ENCODE peak calls at places on chromosome X, in ten cellular contexts. O is suprapubic skin, U is transverse colon, A is sigmoid colon, V is HL-60, E is breast epithelium, K is upper lobe of left lung, R is Panc1, L is stomach, Z is HepG2. N is an unnamed sample.

GRCh38 chrX:17613979-17614572 is 123.2 kb upstream of the SCML1 start:
- DNase-seq in A (no peak), K (no peak), U (no peak), L (peak; percentile 54), E (no peak), O (no peak), V (peak; percentile 6), Z (peak; percentile 24), R (no peak), N (no peak)

GRCh38 chrX:15781964-15782711 is 8.1 kb upstream of the ZRSR2 start:
- DNase-seq in R (no peak), U (peak; percentile 13), O (no peak), V (no peak), L (no peak), K (no peak), E (no peak), A (no peak), Z (no peak), N (no peak)

GRCh38 chrX:63930140-63930539 is 145.1 kb upstream of the ARHGEF9 start:
- DNase-seq in Z (no peak), U (no peak), R (no peak), A (no peak), K (no peak), E (no peak), L (no peak), O (no peak), V (no peak), N (no peak)

GRCh38 chrX:13761606-13762005 is 27.1 kb downstream of the OFD1 start:
- DNase-seq in A (no peak), E (no peak), U (no peak), Z (no peak), V (peak; percentile 16), K (no peak), L (no peak), R (no peak), O (no peak), N (peak; percentile 26)

GRCh38 chrX:23885803-23886202 is 21.9 kb downstream of the APOO start:
- DNase-seq in Z (no peak), K (no peak), R (no peak), V (no peak), O (no peak), U (no peak), E (no peak), L (no peak), A (no peak), N (no peak)

GRCh38 chrX:120517936-120518335 is 42.8 kb downstream of the CUL4B start:
- DNase-seq in U (no peak), R (no peak), O (no peak), Z (no peak), L (no peak), V (no peak), K (no peak), E (no peak), A (no peak), N (no peak)

GRCh38 chrX:153338836-153339235 is 4.9 kb downstream of the ZNF275 start:
- DNase-seq in K (no peak), U (no peak), V (peak; percentile 25), L (no peak), O (no peak), R (no peak), A (no peak), E (no peak), Z (no peak), N (no peak)

GRCh38 chrX:16386126-16386525 is 218.8 kb downstream of the MAGEB17 start:
- DNase-seq in O (no peak), L (no peak), K (no peak), E (no peak), A (no peak), U (no peak), Z (no peak), V (no peak), R (no peak), N (no peak)

GRCh38 chrX:135340827-135341226 is 31.5 kb downstream of the ETDC start:
- DNase-seq in O (no peak), K (no peak), Z (no peak), L (no peak), A (no peak), E (no peak), V (no peak), U (no peak), R (no peak), N (no peak)

GRCh38 chrX:24426921-24427746 is 38.0 kb upstream of the PDK3 start:
- DNase-seq in R (no peak), O (no peak), A (no peak), Z (peak; percentile 5), L (no peak), K (no peak), U (peak; percentile 12), E (no peak), V (no peak), N (no peak)

GRCh38 chrX:150212672-150213480 is 150.2 kb upstream of the MAMLD1 start:
- DNase-seq in E (peak; percentile 23), Z (no peak), L (peak; percentile 57), K (no peak), R (no peak), U (no peak), A (no peak), O (no peak), V (no peak), N (no peak)

GRCh38 chrX:99371976-99372595 is 1038.0 kb downstream of the PCDH19 start:
- DNase-seq in L (no peak), O (no peak), V (no peak), U (no peak), K (peak; percentile 43), Z (no peak), A (peak; percentile 45), E (no peak), R (no peak), N (no peak)

GRCh38 chrX:18422886-18423285 is 2.5 kb upstream of the CDKL5 start:
- DNase-seq in K (no peak), Z (no peak), U (no peak), R (no peak), V (no peak), A (no peak), L (no peak), E (no peak), O (no peak), N (no peak)

GRCh38 chrX:103101280-103102042 is 8.5 kb upstream of the NXF3 start:
- DNase-seq in L (no peak), U (no peak), O (no peak), A (no peak), R (no peak), V (no peak), Z (peak; percentile 39), E (no peak), K (no peak), N (no peak)

GRCh38 chrX:107429090-107429489 is 20.4 kb upstream of the FRMPD3 start:
- DNase-seq in Z (peak; percentile 15), V (peak; percentile 26), A (no peak), K (no peak), E (no peak), L (no peak), U (peak; percentile 34), O (no peak), R (no peak), N (no peak)

GRCh38 chrX:149274516-149275105 is 230.5 kb downstream of the IDS start:
- DNase-seq in K (no peak), V (no peak), Z (no peak), A (no peak), O (no peak), E (no peak), U (no peak), L (no peak), R (no peak), N (no peak)

GRCh38 chrX:141320801-141321200 is 78.5 kb upstream of the SPANXC start:
- DNase-seq in U (no peak), Z (no peak), K (no peak), R (no peak), V (no peak), L (no peak), O (no peak), A (no peak), E (no peak), N (no peak)
- TF ChIP-seq POLR2AphosphoS5 in U (no peak), Z (no peak), K (no peak), R (no peak), V (no peak), L (no peak), O (no peak), A (no peak), E (no peak), N (no peak)

GRCh38 chrX:101803451-101803850 is 128.4 kb downstream of the ZMAT1 start:
- DNase-seq in O (no peak), R (no peak), L (no peak), E (no peak), V (no peak), Z (no peak), K (no peak), A (no peak), U (no peak), N (no peak)

GRCh38 chrX:101799387-101799786 is 132.4 kb downstream of the ZMAT1 start:
- DNase-seq in V (peak; percentile 84), O (peak; percentile 82), A (peak; percentile 88), Z (peak; percentile 63), L (peak; percentile 86), R (peak; percentile 61), K (no peak), E (peak; percentile 72), U (peak; percentile 83), N (peak; percentile 16)
- TF ChIP-seq POLR2AphosphoS5 in V (no peak), O (no peak), A (no peak), Z (no peak), L (no peak), R (no peak), K (no peak), E (no peak), U (no peak), N (no peak)

GRCh38 chrX:49171752-49172279 is at the start of gene PLP2:
- DNase-seq in U (peak; percentile 79), E (peak; percentile 52), Z (no peak), R (no peak), O (no peak), V (peak; percentile 55), K (peak; percentile 89), A (peak; percentile 85), L (peak; percentile 58), N (no peak)
- TF ChIP-seq POLR2AphosphoS5 in U (peak; percentile 74), E (peak; percentile 52), Z (no peak), R (no peak), O (no peak), V (peak; percentile 70), K (peak; percentile 58), A (peak; percentile 75), L (peak; percentile 73), N (no peak)

DNA sequence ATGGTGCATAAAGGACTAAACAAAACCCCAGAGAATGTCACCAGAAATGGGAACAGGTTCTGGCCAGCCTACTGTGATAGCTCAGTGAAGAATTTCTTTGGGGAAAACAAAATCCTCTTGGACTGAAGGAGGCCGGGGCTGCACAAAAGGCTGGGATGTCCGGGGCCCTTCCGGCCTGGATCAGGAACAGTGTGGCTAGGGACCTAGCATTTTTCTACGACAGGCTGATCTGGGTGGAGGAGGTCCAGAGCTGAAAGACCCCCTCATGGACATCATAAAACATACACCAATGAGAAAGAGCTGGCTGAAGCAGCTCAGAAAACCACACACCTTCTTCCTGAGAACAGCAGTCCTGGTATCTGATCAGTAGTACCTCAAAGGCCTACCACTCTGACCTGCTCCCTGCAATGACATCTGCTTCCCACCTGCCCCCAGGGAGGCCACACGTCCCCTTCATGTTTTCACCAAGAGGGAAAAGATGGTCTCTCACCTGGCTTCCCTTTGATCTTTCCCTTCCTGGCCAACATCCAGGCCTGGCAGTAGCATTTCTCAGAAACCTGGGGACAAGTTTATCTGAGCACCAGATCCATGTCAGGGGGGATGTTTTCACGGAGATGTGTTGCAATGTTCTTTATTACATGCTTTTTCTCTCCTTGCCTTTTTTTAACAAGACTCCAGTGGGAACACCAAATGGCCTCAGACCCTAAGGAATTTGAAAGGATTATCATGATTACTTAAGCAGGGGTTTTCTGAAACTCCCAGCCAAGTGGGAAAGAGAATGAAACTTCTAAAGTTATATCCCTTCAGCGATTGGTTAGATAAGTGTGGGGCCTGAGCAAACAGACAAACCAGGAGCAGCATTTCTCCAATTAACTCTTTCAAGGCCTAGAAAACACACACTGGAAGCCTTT is 94.4 kb downstream of the BCOR start:
- DNase-seq in L (no peak), O (no peak), K (no peak), R (no peak), V (no peak), A (no peak), E (no peak), U (no peak), Z (peak; percentile 80), N (no peak)
- TF ChIP-seq POLR2AphosphoS5 in L (no peak), O (no peak), K (no peak), R (no peak), V (no peak), A (no peak), E (no peak), U (no peak), Z (no peak), N (no peak)

N was measured in GM12891.